ENCODE peak calls at places on chromosomes 12 and 14, in seven cellular contexts. W is BJ, Q is fibroblast of villous mesenchyme, A is lung, K is OCI-LY7, G is A549, I is psoas muscle. Y is an unnamed sample.

GRCh38 chr12:88998421-88998820 is 353.9 kb downstream of the DUSP6 start:
- DNase-seq in W (no peak), Q (no peak), A (no peak), K (no peak), G (no peak), I (no peak), Y (no peak)

GRCh38 chr14:38357557-38357956 is 101.7 kb upstream of the CLEC14A start:
- DNase-seq in W (peak), Q (peak), A (no peak), K (no peak), G (no peak), I (no peak), Y (no peak)

GRCh38 chr14:84804498-84805294 is 725.2 kb upstream of the FLRT2 start:
- DNase-seq in W (no peak), Q (no peak), A (no peak), K (no peak), G (no peak), I (no peak), Y (no peak)

GRCh38 chr12:50084775-50085614 is at the start of gene SMARCD1:
- DNase-seq in W (peak), Q (peak), A (peak), K (peak), G (peak), I (peak), Y (peak)

GRCh38 chr12:98684199-98684598 is 39.1 kb downstream of the APAF1 start:
- DNase-seq in W (no peak), Q (no peak), A (no peak), K (no peak), G (no peak), I (no peak), Y (no peak)

GRCh38 chr12:109797905-109798669 is 35.1 kb downstream of the TRPV4 start:
- DNase-seq in W (no peak), Q (no peak), A (no peak), K (peak), G (peak), I (no peak), Y (no peak)

GRCh38 chr12:12116677-12117076 is 45.9 kb downstream of the BCL2L14 start:
- DNase-seq in W (no peak), Q (no peak), A (no peak), K (no peak), G (no peak), I (no peak), Y (no peak)

GRCh38 chr12:115261691-115262398 is 577.9 kb upstream of the TBX3 start:
- DNase-seq in W (no peak), Q (no peak), A (no peak), K (no peak), G (peak), I (no peak), Y (no peak)

GRCh38 chr14:99418217-99418616 is 62.4 kb downstream of the SETD3 start:
- DNase-seq in W (no peak), Q (no peak), A (no peak), K (no peak), G (no peak), I (no peak), Y (no peak)

GRCh38 chr14:99420711-99421110 is 59.9 kb downstream of the SETD3 start:
- DNase-seq in W (no peak), Q (peak), A (peak), K (no peak), G (no peak), I (no peak), Y (no peak)

GRCh38 chr14:99422220-99423010 is 58.2 kb downstream of the SETD3 start:
- DNase-seq in W (no peak), Q (no peak), A (no peak), K (no peak), G (no peak), I (no peak), Y (no peak)

GRCh38 chr14:99416909-99417308 is 63.8 kb downstream of the SETD3 start:
- DNase-seq in W (no peak), Q (no peak), A (no peak), K (no peak), G (no peak), I (no peak), Y (no peak)

GRCh38 chr14:99419905-99420304 is 60.8 kb downstream of the SETD3 start:
- DNase-seq in W (no peak), Q (no peak), A (no peak), K (no peak), G (no peak), I (no peak), Y (no peak)
- TF ChIP-seq CTCF in W (no peak), Q (no peak), A (no peak), K (no peak), G (no peak), I (no peak), Y (no peak)

DNA sequence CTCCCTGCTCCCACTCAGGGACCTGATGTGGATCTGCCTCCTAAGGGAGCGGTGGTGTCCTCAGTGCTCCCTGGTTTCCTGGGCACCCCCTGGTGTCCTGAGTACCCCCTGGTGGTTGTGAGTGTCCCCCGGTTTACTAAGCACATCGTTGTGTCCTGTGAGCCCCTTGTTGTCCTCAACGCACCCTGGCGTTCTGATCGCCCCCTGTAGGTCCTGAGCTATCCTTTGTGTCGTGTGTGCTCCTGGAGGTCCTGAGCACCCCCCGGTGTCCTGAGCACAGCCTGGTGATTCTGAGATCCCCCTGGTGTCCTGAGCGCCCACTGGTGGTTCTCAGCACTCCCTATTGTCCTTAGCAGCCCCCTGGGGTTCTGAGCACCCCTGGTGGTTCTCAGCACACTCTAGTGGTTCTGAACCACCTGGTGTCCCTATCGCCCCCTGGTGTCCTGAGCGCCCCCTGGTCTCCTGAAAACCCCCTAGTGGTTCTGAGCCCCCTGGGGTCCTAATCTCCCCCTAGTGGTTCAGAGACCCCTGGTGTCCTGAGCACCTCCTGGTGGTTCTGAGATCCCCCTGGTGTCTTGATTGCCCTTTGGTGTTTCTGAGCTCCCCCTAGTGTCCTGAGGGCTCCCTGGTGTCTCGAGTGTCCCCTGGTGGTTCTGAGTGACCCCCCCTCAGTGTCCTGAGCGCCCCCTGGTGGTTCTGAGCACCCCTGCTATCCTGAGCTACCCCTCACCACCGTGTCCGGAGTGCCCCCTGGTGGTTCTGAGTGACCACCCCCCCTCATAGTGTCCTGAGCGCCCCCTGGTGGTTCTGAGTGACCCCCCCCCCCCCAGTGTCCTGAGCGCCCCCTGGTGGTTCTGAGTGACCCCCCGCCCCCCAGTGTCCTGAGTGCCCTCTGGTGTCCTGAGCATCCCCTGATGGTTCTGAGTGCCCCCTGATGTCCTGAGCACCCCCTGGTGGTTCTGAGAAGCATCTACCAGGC is 615.1 kb downstream of the TMEM121 start:
- DNase-seq in W (no peak), Q (no peak), A (no peak), K (no peak), G (peak), I (no peak), Y (no peak)
- TF ChIP-seq CTCF in W (no peak), Q (no peak), A (no peak), K (no peak), G (no peak), I (no peak), Y (no peak)

DNA sequence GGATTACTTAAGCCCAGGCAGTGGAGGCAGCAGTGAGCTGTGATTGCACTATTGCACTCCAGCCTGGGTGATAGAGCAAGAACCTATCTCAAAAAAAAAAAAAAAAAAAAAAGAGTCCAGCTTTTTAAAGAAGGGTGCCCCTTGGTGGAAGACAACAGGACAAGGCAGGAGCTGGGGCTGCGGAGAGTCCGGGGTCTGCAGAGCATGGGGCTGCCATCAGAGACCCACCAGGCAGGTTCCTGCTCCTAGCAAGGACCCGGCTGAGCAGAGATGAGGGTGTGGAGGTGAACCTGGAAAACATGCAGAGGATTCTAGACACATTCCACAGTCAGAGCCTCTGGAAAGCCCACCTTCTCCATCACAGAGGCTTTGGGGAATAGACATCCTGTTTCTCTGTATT is 21.0 kb upstream of the CIPC start:
- DNase-seq in W (no peak), Q (no peak), A (no peak), K (no peak), G (no peak), I (no peak), Y (no peak)
- TF ChIP-seq CTCF in W (no peak), Q (no peak), A (no peak), K (no peak), G (no peak), I (no peak), Y (no peak)

GRCh38 chr12:130041983-130042812 is 120.1 kb upstream of the FZD10 start:
- DNase-seq in W (no peak), Q (no peak), A (peak), K (no peak), G (no peak), I (peak), Y (peak)
- TF ChIP-seq CTCF in W (peak), Q (no peak), A (peak), K (peak), G (peak), I (peak), Y (peak)

DNA sequence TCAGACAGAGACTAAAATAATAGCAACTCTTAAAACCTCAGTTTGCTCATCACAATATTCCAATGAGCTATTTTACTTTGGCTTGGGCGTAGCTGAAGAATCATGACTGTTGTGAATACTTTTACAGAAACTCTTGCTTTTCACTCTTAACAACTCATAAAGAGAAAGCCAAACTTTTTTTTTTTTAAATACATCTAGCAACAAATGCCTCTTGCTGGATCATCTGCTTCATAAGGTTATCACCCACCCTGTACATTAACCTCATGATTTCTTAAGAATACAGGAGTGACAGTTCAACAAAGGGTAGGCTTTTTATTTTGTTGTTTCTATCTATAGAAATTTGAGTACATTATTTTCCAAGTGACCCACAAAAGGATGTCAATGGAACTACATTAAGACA is 307.4 kb upstream of the DDHD1 start:
- DNase-seq in W (no peak), Q (no peak), A (no peak), K (no peak), G (no peak), I (no peak), Y (no peak)
- TF ChIP-seq CTCF in W (no peak), Q (no peak), A (no peak), K (no peak), G (no peak), I (no peak), Y (no peak)

DNA sequence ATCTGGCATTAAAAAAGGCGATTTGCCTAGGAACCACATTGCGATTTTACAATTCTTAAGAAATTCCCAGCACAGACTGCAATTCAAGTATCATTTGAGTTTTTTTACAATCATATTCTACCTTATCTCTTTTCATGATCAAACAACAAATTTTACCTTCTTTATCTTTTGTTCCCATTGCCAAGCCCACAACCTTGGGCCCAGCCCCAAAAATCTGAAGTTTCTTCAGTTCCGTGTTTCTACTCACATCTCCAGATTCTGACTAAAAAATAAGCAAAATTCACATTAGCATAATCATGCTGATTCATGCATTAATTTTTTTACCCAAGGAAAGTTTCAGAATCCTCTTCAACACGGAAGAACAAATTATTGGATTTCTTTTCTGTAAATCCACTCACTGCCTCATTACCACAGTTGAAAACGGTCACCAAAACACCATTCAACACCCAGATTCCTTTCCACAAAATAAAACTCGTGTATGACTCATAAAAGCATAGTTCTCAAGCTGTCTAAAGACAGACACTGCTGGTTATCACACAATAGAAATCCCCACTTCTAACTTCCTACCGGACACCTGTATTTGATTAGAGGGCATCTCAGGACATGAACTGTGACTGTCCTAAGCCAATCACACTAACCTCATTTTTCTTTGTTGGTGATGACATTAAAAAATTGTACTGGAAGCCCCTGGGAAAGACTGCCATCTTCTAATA is 32.7 kb downstream of the KDM5A start:
- DNase-seq in W (peak), Q (peak), A (no peak), K (no peak), G (no peak), I (no peak), Y (no peak)
- TF ChIP-seq CTCF in W (no peak), Q (no peak), A (no peak), K (no peak), G (no peak), I (no peak), Y (no peak)

DNA sequence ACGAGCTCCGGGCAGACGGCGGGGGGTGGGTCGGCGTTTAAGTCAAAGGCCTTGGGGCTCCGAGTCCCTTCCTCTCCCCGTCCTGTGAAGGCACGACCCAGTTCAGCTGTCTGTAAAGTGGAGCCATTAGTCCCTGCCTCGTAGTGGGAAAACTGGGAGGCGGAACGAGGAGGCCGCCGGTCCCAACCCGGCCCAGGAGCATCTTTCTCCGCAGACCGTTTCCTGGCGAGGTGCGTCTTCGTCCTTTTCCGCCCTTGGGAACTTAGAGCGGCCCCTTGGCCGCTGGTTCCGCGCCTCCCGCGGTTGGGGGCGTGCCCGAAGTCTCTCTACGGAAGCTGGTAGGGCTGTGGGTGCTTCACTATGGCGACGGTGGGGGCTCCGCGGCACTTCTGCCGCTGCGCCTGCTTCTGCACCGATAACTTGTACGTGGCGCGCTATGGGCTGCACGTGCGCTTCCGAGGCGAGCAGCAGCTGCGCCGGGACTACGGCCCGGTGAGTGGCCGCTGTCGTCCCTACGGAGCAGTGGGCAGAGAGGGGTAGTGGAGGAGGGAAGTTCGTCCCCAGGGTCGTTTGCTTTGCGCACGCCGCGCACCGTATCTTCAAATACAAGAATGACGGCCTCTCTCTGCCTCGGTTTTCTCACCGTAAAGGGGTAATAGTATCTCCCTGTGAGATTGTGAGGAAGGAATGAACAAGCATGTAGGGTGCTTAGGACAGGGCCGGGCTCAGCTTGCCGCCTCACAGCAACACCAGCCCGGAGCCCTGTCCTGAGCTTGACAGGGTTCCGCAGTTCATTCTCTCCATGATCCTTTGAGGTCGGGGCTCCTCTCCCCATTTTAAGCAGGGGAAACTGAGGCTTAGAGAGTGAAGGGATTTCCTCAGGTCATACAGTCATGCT is at the start of gene OGFOD2:
- DNase-seq in W (peak), Q (peak), A (peak), K (peak), G (peak), I (peak), Y (peak)
- TF ChIP-seq CTCF in W (no peak), Q (no peak), A (peak), K (no peak), G (no peak), I (no peak), Y (no peak)

Y was measured in neural crest cell.